ENCODE peak calls at places on chromosomes 3 and 15, in five cellular contexts. One of them, this sample, is unnamed. For H3K9me3, the result is how much of the 10 kb centered on the place peaks cover.

GRCh38 chr15:45401665-45402161 is 23.4 kb upstream of the GATM start:
- DNase-seq in H1: no peak
- DNase-seq in K562: no peak
- DNase-seq in HepG2: no peak
- DNase-seq in SK-N-SH: peak
- DNase-seq in this sample: no peak

GRCh38 chr3:31448035-31448881 is 84.5 kb upstream of the STT3B start:
- DNase-seq in H1: peak
- DNase-seq in K562: no peak
- DNase-seq in HepG2: peak
- DNase-seq in SK-N-SH: no peak
- DNase-seq in this sample: peak

GRCh38 chr15:77574521-77575202 is 58.0 kb downstream of the LINGO1 start:
- DNase-seq in H1: no peak
- DNase-seq in K562: no peak
- DNase-seq in HepG2: no peak
- DNase-seq in SK-N-SH: no peak
- DNase-seq in this sample: no peak

GRCh38 chr3:187014417-187014864 is 84.1 kb downstream of the ST6GAL1 start:
- DNase-seq in H1: no peak
- DNase-seq in K562: no peak
- DNase-seq in HepG2: no peak
- DNase-seq in SK-N-SH: no peak
- DNase-seq in this sample: no peak

GRCh38 chr15:64634020-64634419 is 141.4 kb downstream of the RBPMS2 start:
- DNase-seq in H1: no peak
- DNase-seq in K562: no peak
- DNase-seq in HepG2: peak
- DNase-seq in SK-N-SH: no peak
- DNase-seq in this sample: no peak

GRCh38 chr3:40043444-40043755 is 234.0 kb downstream of the MYRIP start:
- DNase-seq in H1: no peak
- DNase-seq in K562: no peak
- DNase-seq in HepG2: no peak
- DNase-seq in SK-N-SH: peak
- DNase-seq in this sample: no peak

GRCh38 chr3:58494107-58494506 is 2.2 kb downstream of the KCTD6 start:
- DNase-seq in H1: no peak
- DNase-seq in K562: no peak
- DNase-seq in HepG2: no peak
- DNase-seq in SK-N-SH: no peak
- DNase-seq in this sample: no peak

GRCh38 chr3:195253981-195254432 is 17.0 kb downstream of the XXYLT1 start:
- DNase-seq in H1: no peak
- DNase-seq in K562: no peak
- DNase-seq in HepG2: no peak
- DNase-seq in SK-N-SH: no peak
- DNase-seq in this sample: no peak

GRCh38 chr3:17535173-17535730 is 207.2 kb downstream of the TBC1D5 start:
- DNase-seq in H1: no peak
- DNase-seq in K562: no peak
- DNase-seq in HepG2: no peak
- DNase-seq in SK-N-SH: no peak
- DNase-seq in this sample: no peak

GRCh38 chr3:152222327-152222726 is 46.4 kb upstream of the MBNL1 start:
- DNase-seq in H1: no peak
- DNase-seq in K562: no peak
- DNase-seq in HepG2: no peak
- DNase-seq in SK-N-SH: no peak
- DNase-seq in this sample: no peak

GRCh38 chr15:66145242-66146182 is 108.0 kb downstream of the MEGF11 start:
- DNase-seq in H1: no peak
- DNase-seq in K562: no peak
- DNase-seq in HepG2: no peak
- DNase-seq in SK-N-SH: peak
- DNase-seq in this sample: no peak

GRCh38 chr15:83732770-83733169 is 78.8 kb downstream of the ADAMTSL3 start:
- DNase-seq in H1: no peak
- DNase-seq in K562: no peak
- DNase-seq in HepG2: no peak
- DNase-seq in SK-N-SH: no peak
- DNase-seq in this sample: no peak

GRCh38 chr3:16741103-16741758 is 136.0 kb upstream of the DAZL start:
- DNase-seq in H1: no peak
- DNase-seq in K562: no peak
- DNase-seq in HepG2: no peak
- DNase-seq in SK-N-SH: no peak
- DNase-seq in this sample: no peak

GRCh38 chr3:151483961-151484360 is 23.1 kb upstream of the IGSF10 start:
- DNase-seq in H1: no peak
- DNase-seq in K562: no peak
- DNase-seq in HepG2: peak
- DNase-seq in SK-N-SH: no peak
- DNase-seq in this sample: no peak

GRCh38 chr3:58353722-58354553 is 21.2 kb downstream of the PXK start:
- DNase-seq in H1: no peak
- DNase-seq in K562: no peak
- DNase-seq in HepG2: no peak
- DNase-seq in SK-N-SH: no peak
- DNase-seq in this sample: no peak

GRCh38 chr15:99128411-99128810 is 23.5 kb downstream of the SYNM start:
- DNase-seq in H1: no peak
- DNase-seq in K562: no peak
- DNase-seq in HepG2: no peak
- DNase-seq in SK-N-SH: no peak
- DNase-seq in this sample: no peak

GRCh38 chr3:70233812-70234211 is 78.6 kb downstream of the MDFIC2 start:
- DNase-seq in H1: no peak
- DNase-seq in K562: no peak
- DNase-seq in HepG2: no peak
- DNase-seq in SK-N-SH: no peak
- DNase-seq in this sample: no peak

GRCh38 chr3:64129581-64129980 is 95.7 kb downstream of the PRICKLE2 start:
- DNase-seq in H1: no peak
- DNase-seq in K562: no peak
- DNase-seq in HepG2: no peak
- DNase-seq in SK-N-SH: no peak
- DNase-seq in this sample: no peak

GRCh38 chr15:82881747-82882146 is 70.8 kb downstream of the HOMER2 start:
- DNase-seq in H1: no peak
- DNase-seq in K562: no peak
- DNase-seq in HepG2: no peak
- DNase-seq in SK-N-SH: no peak
- DNase-seq in this sample: no peak

GRCh38 chr3:111311709-111312235 is 230.2 kb upstream of the CD96 start:
- DNase-seq in H1: no peak
- DNase-seq in K562: no peak
- DNase-seq in HepG2: no peak
- DNase-seq in SK-N-SH: no peak
- DNase-seq in this sample: no peak

GRCh38 chr3:98521897-98522537 is 685 bp downstream of the CLDND1 start:
- DNase-seq in H1: no peak
- DNase-seq in K562: peak
- DNase-seq in HepG2: peak
- DNase-seq in SK-N-SH: peak
- DNase-seq in this sample: no peak

GRCh38 chr3:97970929-97971460 is 1.2 kb downstream of the RIOX2 start:
- DNase-seq in H1: no peak
- DNase-seq in K562: no peak
- DNase-seq in HepG2: no peak
- DNase-seq in SK-N-SH: peak
- DNase-seq in this sample: no peak

GRCh38 chr3:157542711-157543485 is 39.7 kb upstream of the VEPH1 start:
- DNase-seq in H1: peak
- DNase-seq in K562: no peak
- DNase-seq in HepG2: no peak
- DNase-seq in SK-N-SH: peak
- DNase-seq in this sample: no peak
- H3K4me3 ChIP-seq in H1: peak
- H3K4me3 ChIP-seq in K562: no peak
- H3K4me3 ChIP-seq in HepG2: no peak
- H3K4me3 ChIP-seq in SK-N-SH: peak
- H3K4me3 ChIP-seq in this sample: peak

GRCh38 chr15:58489289-58489688 is 57.5 kb downstream of the LIPC start:
- DNase-seq in H1: no peak
- DNase-seq in K562: no peak
- DNase-seq in HepG2: no peak
- DNase-seq in SK-N-SH: no peak
- DNase-seq in this sample: no peak

GRCh38 chr15:58491151-58491473 is 59.3 kb downstream of the LIPC start:
- DNase-seq in H1: no peak
- DNase-seq in K562: no peak
- DNase-seq in HepG2: no peak
- DNase-seq in SK-N-SH: no peak
- DNase-seq in this sample: no peak

GRCh38 chr15:58490405-58491150 is 58.8 kb downstream of the LIPC start:
- DNase-seq in H1: no peak
- DNase-seq in K562: no peak
- DNase-seq in HepG2: no peak
- DNase-seq in SK-N-SH: no peak
- DNase-seq in this sample: no peak

GRCh38 chr15:58491499-58492202 is 59.9 kb downstream of the LIPC start:
- DNase-seq in H1: no peak
- DNase-seq in K562: no peak
- DNase-seq in HepG2: no peak
- DNase-seq in SK-N-SH: no peak
- DNase-seq in this sample: no peak

DNA sequence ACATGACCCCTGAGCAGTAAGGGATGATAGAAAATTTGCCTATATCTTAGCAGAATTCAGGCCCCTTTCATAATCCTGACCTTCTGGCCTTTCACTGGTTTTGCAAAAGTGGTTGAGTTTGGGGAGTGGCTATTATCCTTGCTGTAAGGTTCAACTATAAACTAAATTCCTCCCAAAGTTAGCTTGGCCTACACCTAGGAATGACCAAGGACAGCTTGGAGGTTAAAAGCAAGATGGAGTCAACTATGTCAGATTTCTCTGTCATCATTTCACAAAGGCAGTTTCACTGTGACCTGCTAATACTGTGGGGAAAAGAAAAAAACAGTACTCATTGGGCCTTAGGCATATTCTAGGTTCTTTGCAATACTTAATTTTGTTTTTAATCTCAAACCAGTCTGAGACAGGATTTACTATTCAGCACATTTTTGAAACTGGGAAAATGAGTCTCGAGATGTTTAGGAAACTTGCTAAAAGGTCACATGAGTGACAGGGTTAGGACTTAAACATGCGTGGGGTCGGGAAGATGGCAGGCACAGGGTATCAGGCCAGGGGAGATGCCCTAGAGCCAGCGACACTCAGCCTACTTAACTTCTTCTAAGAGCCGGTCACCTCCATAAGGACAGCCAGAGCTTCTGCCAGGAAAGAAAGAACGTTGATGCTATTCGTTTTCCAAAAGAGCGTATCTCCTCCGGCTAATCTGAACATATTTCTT is 58.1 kb downstream of the LIPC start:
- DNase-seq in H1: no peak
- DNase-seq in K562: no peak
- DNase-seq in HepG2: no peak
- DNase-seq in SK-N-SH: no peak
- DNase-seq in this sample: no peak
- H3K9me3 ChIP-seq in H1: under half
- H3K9me3 ChIP-seq in K562: under half
- H3K9me3 ChIP-seq in HepG2: under half
- H3K9me3 ChIP-seq in SK-N-SH: under half
- H3K9me3 ChIP-seq in this sample: under half

GRCh38 chr3:126807795-126808194 is 103.8 kb downstream of the CHCHD6 start:
- DNase-seq in H1: no peak
- DNase-seq in K562: no peak
- DNase-seq in HepG2: no peak
- DNase-seq in SK-N-SH: no peak
- DNase-seq in this sample: no peak

GRCh38 chr3:126816323-126816722 is 112.3 kb downstream of the CHCHD6 start:
- DNase-seq in H1: no peak
- DNase-seq in K562: no peak
- DNase-seq in HepG2: no peak
- DNase-seq in SK-N-SH: no peak
- DNase-seq in this sample: no peak

GRCh38 chr3:126816956-126817777 is 113.1 kb downstream of the CHCHD6 start:
- DNase-seq in H1: no peak
- DNase-seq in K562: no peak
- DNase-seq in HepG2: peak
- DNase-seq in SK-N-SH: no peak
- DNase-seq in this sample: peak

DNA sequence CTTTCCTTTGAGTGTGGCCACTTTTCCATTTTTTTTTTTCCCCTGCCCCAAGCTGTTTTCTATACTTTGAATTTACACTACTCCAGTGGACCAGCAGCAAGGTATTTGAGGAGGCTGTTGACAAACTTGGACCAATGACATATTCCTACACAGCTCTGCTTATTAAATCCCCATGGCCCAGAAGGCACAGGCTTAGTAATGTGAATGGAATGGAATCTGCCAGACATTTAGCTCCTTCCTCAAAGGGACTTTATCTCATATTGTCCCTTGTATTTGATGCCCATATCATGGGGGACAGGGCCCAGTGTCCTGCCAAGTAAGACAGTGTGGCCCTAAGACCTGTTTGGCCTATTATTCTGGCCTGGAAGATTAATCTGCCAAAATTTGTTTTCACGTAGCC is 107.5 kb downstream of the CHCHD6 start:
- DNase-seq in H1: no peak
- DNase-seq in K562: no peak
- DNase-seq in HepG2: no peak
- DNase-seq in SK-N-SH: no peak
- DNase-seq in this sample: no peak
- TF ChIP-seq YY1 in H1: no peak
- TF ChIP-seq YY1 in K562: no peak
- TF ChIP-seq YY1 in HepG2: no peak
- TF ChIP-seq YY1 in SK-N-SH: no peak
- TF ChIP-seq YY1 in this sample: no peak

GRCh38 chr3:141379250-141379872 is 11.1 kb downstream of the ZBTB38 start:
- DNase-seq in H1: no peak
- DNase-seq in K562: no peak
- DNase-seq in HepG2: no peak
- DNase-seq in SK-N-SH: no peak
- DNase-seq in this sample: no peak

GRCh38 chr3:141378556-141378955 is 10.3 kb downstream of the ZBTB38 start:
- DNase-seq in H1: no peak
- DNase-seq in K562: no peak
- DNase-seq in HepG2: no peak
- DNase-seq in SK-N-SH: no peak
- DNase-seq in this sample: no peak

GRCh38 chr3:141382571-141382970 is 14.3 kb downstream of the ZBTB38 start:
- DNase-seq in H1: no peak
- DNase-seq in K562: no peak
- DNase-seq in HepG2: no peak
- DNase-seq in SK-N-SH: no peak
- DNase-seq in this sample: no peak

GRCh38 chr3:141380279-141380678 is 12.0 kb downstream of the ZBTB38 start:
- DNase-seq in H1: no peak
- DNase-seq in K562: no peak
- DNase-seq in HepG2: no peak
- DNase-seq in SK-N-SH: no peak
- DNase-seq in this sample: no peak

GRCh38 chr3:141380987-141381386 is 12.7 kb downstream of the ZBTB38 start:
- DNase-seq in H1: no peak
- DNase-seq in K562: no peak
- DNase-seq in HepG2: no peak
- DNase-seq in SK-N-SH: no peak
- DNase-seq in this sample: no peak
- H3K4me3 ChIP-seq in H1: no peak
- H3K4me3 ChIP-seq in K562: no peak
- H3K4me3 ChIP-seq in HepG2: no peak
- H3K4me3 ChIP-seq in SK-N-SH: no peak
- H3K4me3 ChIP-seq in this sample: no peak